ENCODE peak calls at places on chromosomes 5 and 9, in five cellular contexts. H, K, U, R and D are unnamed samples.

GRCh38 chr9:132327537-132327936 is 27.2 kb downstream of the SETX start:
- DNase-seq in K (no peak), R (no peak), U (no peak), H (no peak), D (no peak)

GRCh38 chr5:176661676-176662075 is 14.4 kb downstream of the TSPAN17 start:
- DNase-seq in U (no peak), R (no peak), H (no peak), K (no peak), D (peak; percentile 35)

GRCh38 chr5:94524841-94525697 is 93.3 kb downstream of the KIAA0825 start:
- DNase-seq in K (peak; percentile 53), R (peak; percentile 18), U (peak; percentile 30), H (peak; percentile 60), D (peak; percentile 81)

GRCh38 chr5:80117446-80117845 is 82.3 kb downstream of the THBS4 start:
- DNase-seq in U (no peak), R (no peak), H (no peak), K (no peak), D (no peak)

GRCh38 chr5:77642915-77643653 is 4.6 kb upstream of the OTP start:
- DNase-seq in H (no peak), K (no peak), U (no peak), R (no peak), D (peak; percentile 56)

GRCh38 chr5:39005566-39006232 is 68.5 kb downstream of the RICTOR start:
- DNase-seq in R (peak; percentile 16), U (peak; percentile 20), K (peak; percentile 30), H (no peak), D (no peak)

GRCh38 chr5:122942164-122942914 is 94.2 kb downstream of the PPIC start:
- DNase-seq in H (no peak), U (peak; percentile 43), K (peak; percentile 7), R (peak; percentile 48), D (peak; percentile 88)

GRCh38 chr5:83711982-83712601 is 8.6 kb downstream of the HAPLN1 start:
- DNase-seq in H (peak; percentile 54), U (peak; percentile 53), R (peak; percentile 28), K (peak; percentile 58), D (peak; percentile 74)

GRCh38 chr5:134114886-134115805 is 665 bp downstream of the TCF7 start:
- DNase-seq in H (no peak), U (no peak), K (peak; percentile 22), R (no peak), D (peak; percentile 63)

GRCh38 chr5:150001660-150002493 is 1.3 kb downstream of the HMGXB3 start:
- DNase-seq in K (peak; percentile 79), H (peak; percentile 78), U (peak; percentile 48), R (peak; percentile 57), D (peak; percentile 70)

GRCh38 chr5:150700298-150700599 is 613 bp downstream of the RBM22 start:
- DNase-seq in U (no peak), K (no peak), R (peak; percentile 8), H (no peak), D (no peak)

GRCh38 chr9:131661954-131662621 is 77.8 kb downstream of the RAPGEF1 start:
- DNase-seq in K (no peak), U (no peak), R (no peak), H (no peak), D (no peak)

GRCh38 chr5:139664727-139665351 is 16.7 kb downstream of the CXXC5 start:
- DNase-seq in K (no peak), R (no peak), H (no peak), U (no peak), D (no peak)

GRCh38 chr9:70805953-70806352 is 315.5 kb downstream of the TRPM3 start:
- DNase-seq in K (no peak), R (no peak), H (no peak), U (no peak), D (peak; percentile 44)

GRCh38 chr5:138000102-138000723 is 32.7 kb downstream of the FAM13B start:
- DNase-seq in U (peak; percentile 78), K (peak; percentile 88), R (peak; percentile 41), H (no peak), D (no peak)

GRCh38 chr5:446864-447263 is 3.9 kb downstream of the EXOC3 start:
- DNase-seq in K (peak; percentile 47), H (peak; percentile 54), R (peak; percentile 42), U (no peak), D (peak; percentile 57)

GRCh38 chr5:10338996-10339903 is 14.2 kb upstream of the MARCHF6 start:
- DNase-seq in R (no peak), U (no peak), H (no peak), K (no peak), D (peak; percentile 99)